ENCODE peak calls at places on chromosomes 12 and 14, in five cellular contexts. A is HL-60; X is heart right ventricle; C is CD4-positive, alpha-beta T cell; I is astrocyte of the cerebellum. K is an unnamed sample.

GRCh38 chr12:44874981-44875416 is 1.1 kb downstream of the NELL2 start:
- DNase-seq in A (no peak), X (no peak), C (no peak), I (no peak), K (no peak)

GRCh38 chr12:53423597-53423996 is at the start of gene AMHR2:
- DNase-seq in A (no peak), X (no peak), C (no peak), I (no peak), K (no peak)

GRCh38 chr14:95507174-95507573 is 9.3 kb downstream of the SYNE3 start:
- DNase-seq in A (peak; percentile 99), X (peak; percentile 75), C (no peak), I (peak; percentile 90), K (no peak)

GRCh38 chr12:130870442-130871285 is 1.2 kb upstream of the RAN start:
- DNase-seq in A (peak; percentile 87), X (peak; percentile 40), C (peak; percentile 56), I (peak; percentile 81), K (peak; percentile 45)

GRCh38 chr14:96762650-96763049 is 34.5 kb upstream of the VRK1 start:
- DNase-seq in A (peak; percentile 75), X (no peak), C (no peak), I (no peak), K (no peak)

GRCh38 chr14:24080888-24081738 is 9.8 kb downstream of the CPNE6 start:
- DNase-seq in A (no peak), X (peak; percentile 31), C (peak; percentile 63), I (no peak), K (peak; percentile 36)

GRCh38 chr14:29783556-29783955 is 144.1 kb downstream of the PRKD1 start:
- DNase-seq in A (no peak), X (no peak), C (no peak), I (no peak), K (no peak)

GRCh38 chr12:75444444-75445136 is 36.0 kb upstream of the GLIPR1 start:
- DNase-seq in A (no peak), X (no peak), C (no peak), I (no peak), K (no peak)

GRCh38 chr12:21831671-21832357 is 57.3 kb upstream of the KCNJ8 start:
- DNase-seq in A (no peak), X (peak; percentile 36), C (no peak), I (no peak), K (no peak)

GRCh38 chr14:36096090-36096489 is 80.4 kb downstream of the PTCSC3 start:
- DNase-seq in A (no peak), X (no peak), C (no peak), I (peak; percentile 28), K (no peak)

GRCh38 chr12:69947922-69948321 is 122.9 kb downstream of the MYRFL start:
- DNase-seq in A (no peak), X (no peak), C (no peak), I (no peak), K (no peak)

GRCh38 chr14:103207404-103208072 is 84.3 kb downstream of the TNFAIP2 start:
- DNase-seq in A (no peak), X (peak; percentile 20), C (no peak), I (no peak), K (no peak)

GRCh38 chr12:49335955-49336644 is 888 bp downstream of the C1QL4 start:
- DNase-seq in A (no peak), X (no peak), C (no peak), I (no peak), K (no peak)
- TF ChIP-seq CTCF in A (no peak), X (no peak), C (no peak), I (no peak), K (no peak)

GRCh38 chr12:99619389-99620158 is 28.0 kb upstream of the GARIN6 start:
- DNase-seq in A (peak; percentile 1), X (no peak), C (no peak), I (peak; percentile 12), K (no peak)
- TF ChIP-seq CTCF in A (peak; percentile 68), X (no peak), C (no peak), I (peak; percentile 88), K (no peak)

GRCh38 chr14:97977711-97978261 is 1180.6 kb downstream of the VRK1 start:
- DNase-seq in A (no peak), X (peak; percentile 69), C (peak; percentile 76), I (peak; percentile 29), K (no peak)

GRCh38 chr14:97975960-97976359 is 1178.8 kb downstream of the VRK1 start:
- DNase-seq in A (no peak), X (no peak), C (no peak), I (no peak), K (no peak)

GRCh38 chr14:97976861-97977260 is 1179.7 kb downstream of the VRK1 start:
- DNase-seq in A (no peak), X (no peak), C (no peak), I (no peak), K (no peak)

DNA sequence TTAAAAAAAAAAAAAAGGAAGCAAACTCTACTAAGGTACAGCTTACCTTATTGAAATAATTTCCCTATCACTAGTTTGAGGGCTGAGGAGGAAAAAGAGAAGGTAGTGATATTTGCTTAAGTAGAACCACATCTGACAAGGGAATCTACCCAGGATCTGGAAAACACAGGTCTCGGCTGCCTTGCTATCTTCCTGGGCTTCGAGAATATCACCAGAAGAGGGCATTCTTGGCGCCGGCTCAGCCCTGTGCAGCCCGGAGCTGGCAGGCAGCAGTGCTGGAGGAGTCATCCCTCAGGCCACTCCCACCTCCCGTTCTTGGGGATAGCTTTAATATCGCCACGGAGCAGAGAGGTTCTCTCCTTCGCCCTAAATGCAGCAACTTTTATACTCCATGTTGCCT is 1181.2 kb downstream of the VRK1 start:
- DNase-seq in A (no peak), X (peak; percentile 62), C (peak; percentile 69), I (peak; percentile 50), K (no peak)
- TF ChIP-seq CTCF in A (no peak), X (no peak), C (peak; percentile 69), I (peak; percentile 43), K (no peak)

GRCh38 chr14:73105050-73105449 is 31.3 kb upstream of the PSEN1 start:
- DNase-seq in A (no peak), X (no peak), C (no peak), I (no peak), K (no peak)
- TF ChIP-seq CTCF in A (no peak), X (no peak), C (no peak), I (no peak), K (no peak)

GRCh38 chr14:105168979-105169507 is 467 bp upstream of the JAG2 start:
- DNase-seq in A (no peak), X (peak; percentile 46), C (peak; percentile 31), I (no peak), K (peak; percentile 40)
- TF ChIP-seq CTCF in A (no peak), X (peak; percentile 30), C (peak; percentile 42), I (peak; percentile 45), K (peak; percentile 58)

GRCh38 chr12:34033628-34034296 is 11.5 kb downstream of the ALG10 start:
- DNase-seq in A (peak; percentile 2), X (no peak), C (no peak), I (peak; percentile 12), K (no peak)
- TF ChIP-seq CTCF in A (no peak), X (peak; percentile 26), C (peak; percentile 81), I (no peak), K (peak; percentile 77)

GRCh38 chr14:58829594-58829993 is 191.8 kb downstream of the DACT1 start:
- DNase-seq in A (no peak), X (no peak), C (no peak), I (no peak), K (no peak)

GRCh38 chr14:58828298-58828697 is 190.5 kb downstream of the DACT1 start:
- DNase-seq in A (no peak), X (no peak), C (no peak), I (no peak), K (no peak)

GRCh38 chr14:58824796-58825195 is 187.0 kb downstream of the DACT1 start:
- DNase-seq in A (no peak), X (no peak), C (no peak), I (no peak), K (no peak)

GRCh38 chr14:58824106-58824505 is 186.3 kb downstream of the DACT1 start:
- DNase-seq in A (no peak), X (no peak), C (no peak), I (no peak), K (no peak)

GRCh38 chr14:58826845-58827686 is 189.3 kb downstream of the DACT1 start:
- DNase-seq in A (no peak), X (no peak), C (no peak), I (no peak), K (no peak)
- TF ChIP-seq CTCF in A (no peak), X (no peak), C (no peak), I (peak; percentile 17), K (no peak)

DNA sequence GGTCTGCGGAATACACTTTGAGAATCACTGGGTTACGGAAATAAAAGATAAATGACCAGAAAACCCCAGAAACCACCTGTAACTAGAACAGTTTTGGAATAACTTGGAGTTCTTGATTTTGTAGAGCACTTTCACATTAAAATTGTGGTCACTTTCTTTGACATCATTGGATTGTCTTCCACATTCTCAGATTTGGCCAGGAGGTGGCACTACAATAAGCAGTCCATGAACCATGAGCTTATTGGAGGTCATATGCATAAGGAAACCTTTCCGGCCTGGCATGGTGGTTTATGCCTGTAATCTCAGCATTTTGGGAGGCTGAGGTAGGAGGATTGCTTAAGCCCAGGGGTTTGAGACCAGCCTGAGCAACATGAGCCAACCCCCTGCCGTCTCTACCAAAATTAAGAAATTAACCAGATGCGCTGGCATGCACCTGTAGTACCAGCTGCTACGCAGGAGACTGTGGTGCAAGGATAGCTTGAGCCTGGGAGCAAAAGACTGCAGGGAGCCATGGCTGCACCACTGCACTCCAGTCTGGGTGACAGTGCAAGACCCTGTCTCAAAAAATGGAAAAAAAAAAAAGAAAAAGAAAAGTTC is 107.7 kb upstream of the CAND1 start:
- DNase-seq in A (no peak), X (peak; percentile 5), C (peak; percentile 22), I (no peak), K (no peak)
- TF ChIP-seq CTCF in A (peak; percentile 47), X (peak; percentile 18), C (peak; percentile 48), I (peak; percentile 50), K (no peak)

GRCh38 chr12:87348071-87348470 is 681.1 kb downstream of the C12orf50 start:
- DNase-seq in A (no peak), X (no peak), C (no peak), I (no peak), K (no peak)

DNA sequence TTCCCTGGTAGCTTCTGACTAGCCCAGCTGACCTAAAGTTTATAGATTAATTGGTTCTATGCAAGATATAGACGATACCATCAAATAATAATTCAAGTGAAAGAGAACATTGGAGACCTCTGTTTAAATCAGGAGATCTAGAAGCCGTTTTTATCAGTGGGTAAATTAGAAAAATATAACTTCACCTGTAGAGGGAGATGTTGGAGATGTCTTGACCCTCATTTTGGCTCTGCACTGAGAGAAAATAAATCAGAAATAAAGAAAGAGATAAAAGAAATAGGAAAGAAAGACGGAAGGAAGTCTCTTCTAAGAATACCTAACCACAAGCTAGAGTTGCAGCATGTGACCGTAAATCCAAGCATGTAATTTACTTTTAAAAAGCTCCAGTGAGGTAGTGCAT is 684.5 kb downstream of the C12orf50 start:
- DNase-seq in A (no peak), X (no peak), C (no peak), I (no peak), K (no peak)
- TF ChIP-seq CTCF in A (no peak), X (no peak), C (no peak), I (peak; percentile 3), K (no peak)

GRCh38 chr14:93956514-93957332 is 19.6 kb downstream of the ASB2 start:
- DNase-seq in A (no peak), X (peak; percentile 71), C (no peak), I (no peak), K (no peak)
- TF ChIP-seq CTCF in A (no peak), X (no peak), C (no peak), I (no peak), K (no peak)